ENCODE peak calls at places on chromosome 10, in seven cellular contexts. One of them, this sample, is unnamed.
A peak's percentile ranks its signal among the peaks of the same experiment; 100 is the strongest.

GRCh38 chr10:6050801-6051445 is 11.2 kb downstream of the IL2RA start:
- DNase-seq in tibial nerve: peak; percentile 54
- DNase-seq in CD8-positive, alpha-beta T cell: peak; percentile 86
- DNase-seq in sigmoid colon: peak; percentile 85
- DNase-seq in body of pancreas: peak; percentile 32
- DNase-seq in spleen: peak; percentile 94
- DNase-seq in A549: peak; percentile 33
- DNase-seq in this sample: peak; percentile 72

GRCh38 chr10:113493195-113493594 is 59.7 kb upstream of the HABP2 start:
- DNase-seq in tibial nerve: no peak
- DNase-seq in CD8-positive, alpha-beta T cell: no peak
- DNase-seq in sigmoid colon: no peak
- DNase-seq in body of pancreas: no peak
- DNase-seq in spleen: no peak
- DNase-seq in A549: no peak
- DNase-seq in this sample: no peak

GRCh38 chr10:100046088-100046487 is 35.6 kb downstream of the CPN1 start:
- DNase-seq in tibial nerve: peak; percentile 95
- DNase-seq in CD8-positive, alpha-beta T cell: peak; percentile 83
- DNase-seq in sigmoid colon: peak; percentile 92
- DNase-seq in body of pancreas: peak; percentile 87
- DNase-seq in spleen: peak; percentile 95
- DNase-seq in A549: peak; percentile 86
- DNase-seq in this sample: peak; percentile 87

GRCh38 chr10:108721874-108722273 is 1201.4 kb downstream of the XPNPEP1 start:
- DNase-seq in tibial nerve: no peak
- DNase-seq in CD8-positive, alpha-beta T cell: no peak
- DNase-seq in sigmoid colon: no peak
- DNase-seq in body of pancreas: no peak
- DNase-seq in spleen: no peak
- DNase-seq in A549: no peak
- DNase-seq in this sample: no peak

GRCh38 chr10:10821926-10822325 is 195.7 kb upstream of the CELF2 start:
- DNase-seq in tibial nerve: no peak
- DNase-seq in CD8-positive, alpha-beta T cell: no peak
- DNase-seq in sigmoid colon: no peak
- DNase-seq in body of pancreas: no peak
- DNase-seq in spleen: no peak
- DNase-seq in A549: no peak
- DNase-seq in this sample: no peak

GRCh38 chr10:73991203-73991602 is 6.7 kb upstream of the VCL start:
- DNase-seq in tibial nerve: no peak
- DNase-seq in CD8-positive, alpha-beta T cell: no peak
- DNase-seq in sigmoid colon: no peak
- DNase-seq in body of pancreas: no peak
- DNase-seq in spleen: no peak
- DNase-seq in A549: no peak
- DNase-seq in this sample: no peak

GRCh38 chr10:124225029-124225467 is 131.7 kb upstream of the CHST15 start:
- DNase-seq in tibial nerve: no peak
- DNase-seq in CD8-positive, alpha-beta T cell: no peak
- DNase-seq in sigmoid colon: no peak
- DNase-seq in body of pancreas: no peak
- DNase-seq in spleen: no peak
- DNase-seq in A549: no peak
- DNase-seq in this sample: no peak

GRCh38 chr10:126921162-126921561 is 15.9 kb downstream of the DOCK1 start:
- DNase-seq in tibial nerve: no peak
- DNase-seq in CD8-positive, alpha-beta T cell: no peak
- DNase-seq in sigmoid colon: no peak
- DNase-seq in body of pancreas: no peak
- DNase-seq in spleen: no peak
- DNase-seq in A549: no peak
- DNase-seq in this sample: no peak

GRCh38 chr10:29839826-29840515 is 205.2 kb upstream of the SVIL start:
- DNase-seq in tibial nerve: no peak
- DNase-seq in CD8-positive, alpha-beta T cell: no peak
- DNase-seq in sigmoid colon: peak; percentile 81
- DNase-seq in body of pancreas: peak; percentile 64
- DNase-seq in spleen: no peak
- DNase-seq in A549: no peak
- DNase-seq in this sample: no peak

GRCh38 chr10:22356324-22356873 is 11.1 kb downstream of the SPAG6 start:
- DNase-seq in tibial nerve: no peak
- DNase-seq in CD8-positive, alpha-beta T cell: no peak
- DNase-seq in sigmoid colon: no peak
- DNase-seq in body of pancreas: no peak
- DNase-seq in spleen: no peak
- DNase-seq in A549: no peak
- DNase-seq in this sample: no peak

GRCh38 chr10:48187126-48187525 is 87.4 kb downstream of the FRMPD2 start:
- DNase-seq in tibial nerve: no peak
- DNase-seq in CD8-positive, alpha-beta T cell: no peak
- DNase-seq in sigmoid colon: no peak
- DNase-seq in body of pancreas: no peak
- DNase-seq in spleen: no peak
- DNase-seq in A549: no peak
- DNase-seq in this sample: no peak
- TF ChIP-seq CTCF in tibial nerve: no peak
- TF ChIP-seq CTCF in CD8-positive, alpha-beta T cell: no peak
- TF ChIP-seq CTCF in sigmoid colon: no peak
- TF ChIP-seq CTCF in body of pancreas: no peak
- TF ChIP-seq CTCF in spleen: no peak
- TF ChIP-seq CTCF in A549: no peak
- TF ChIP-seq CTCF in this sample: no peak

GRCh38 chr10:92692085-92692671 is 2.4 kb downstream of the HHEX start:
- DNase-seq in tibial nerve: no peak
- DNase-seq in CD8-positive, alpha-beta T cell: no peak
- DNase-seq in sigmoid colon: no peak
- DNase-seq in body of pancreas: peak; percentile 18
- DNase-seq in spleen: peak; percentile 88
- DNase-seq in A549: no peak
- DNase-seq in this sample: no peak

GRCh38 chr10:92689663-92690210 is at the start of gene HHEX:
- DNase-seq in tibial nerve: no peak
- DNase-seq in CD8-positive, alpha-beta T cell: peak; percentile 28
- DNase-seq in sigmoid colon: peak; percentile 77
- DNase-seq in body of pancreas: peak; percentile 71
- DNase-seq in spleen: peak; percentile 98
- DNase-seq in A549: peak; percentile 78
- DNase-seq in this sample: no peak

GRCh38 chr10:92691591-92692084 is 1.9 kb downstream of the HHEX start:
- DNase-seq in tibial nerve: peak; percentile 33
- DNase-seq in CD8-positive, alpha-beta T cell: peak; percentile 29
- DNase-seq in sigmoid colon: peak; percentile 78
- DNase-seq in body of pancreas: peak; percentile 25
- DNase-seq in spleen: peak; percentile 95
- DNase-seq in A549: no peak
- DNase-seq in this sample: no peak

GRCh38 chr10:92690211-92691041 is 671 bp downstream of the HHEX start:
- DNase-seq in tibial nerve: peak; percentile 27
- DNase-seq in CD8-positive, alpha-beta T cell: peak; percentile 65
- DNase-seq in sigmoid colon: peak; percentile 80
- DNase-seq in body of pancreas: peak; percentile 52
- DNase-seq in spleen: peak; percentile 96
- DNase-seq in A549: peak; percentile 73
- DNase-seq in this sample: peak; percentile 23

DNA sequence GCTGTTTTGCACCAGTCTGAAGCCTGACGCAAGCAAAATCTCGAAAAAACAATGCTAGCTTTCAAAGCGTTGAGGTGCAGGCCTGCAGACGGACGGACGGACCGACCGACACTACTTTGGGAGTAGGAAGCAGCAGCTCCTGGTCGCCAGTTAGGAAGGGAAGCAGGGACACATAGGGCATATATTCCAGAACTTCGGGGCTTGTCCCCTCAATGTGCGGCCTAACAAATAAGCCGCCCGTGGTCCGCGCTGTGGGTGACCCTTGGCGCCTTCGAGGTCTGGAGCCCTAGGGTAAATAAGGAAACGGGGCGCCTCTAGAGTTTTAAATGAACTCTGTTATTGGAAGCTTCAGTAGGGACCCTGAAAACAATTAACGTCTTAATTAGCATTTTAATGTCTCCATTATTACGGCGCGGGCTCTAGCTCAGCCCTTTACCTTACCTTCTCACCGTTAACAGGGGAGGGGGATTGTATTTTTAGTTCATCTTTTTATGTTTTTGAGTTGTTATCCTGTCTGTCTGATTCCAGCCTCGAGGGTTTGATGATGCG is 1.4 kb downstream of the HHEX start:
- DNase-seq in tibial nerve: no peak
- DNase-seq in CD8-positive, alpha-beta T cell: no peak
- DNase-seq in sigmoid colon: peak; percentile 72
- DNase-seq in body of pancreas: peak; percentile 15
- DNase-seq in spleen: peak; percentile 86
- DNase-seq in A549: no peak
- DNase-seq in this sample: no peak
- H3K27ac ChIP-seq in tibial nerve: peak overlapping the region; percentile 85
- H3K27ac ChIP-seq in CD8-positive, alpha-beta T cell: no peak overlapping the region
- H3K27ac ChIP-seq in sigmoid colon: peak overlapping the region; percentile 90
- H3K27ac ChIP-seq in body of pancreas: peak overlapping the region; percentile 87
- H3K27ac ChIP-seq in spleen: peak overlapping the region; percentile 99
- H3K27ac ChIP-seq in A549: peak overlapping the region; percentile 97
- H3K27ac ChIP-seq in this sample: no peak overlapping the region

DNA sequence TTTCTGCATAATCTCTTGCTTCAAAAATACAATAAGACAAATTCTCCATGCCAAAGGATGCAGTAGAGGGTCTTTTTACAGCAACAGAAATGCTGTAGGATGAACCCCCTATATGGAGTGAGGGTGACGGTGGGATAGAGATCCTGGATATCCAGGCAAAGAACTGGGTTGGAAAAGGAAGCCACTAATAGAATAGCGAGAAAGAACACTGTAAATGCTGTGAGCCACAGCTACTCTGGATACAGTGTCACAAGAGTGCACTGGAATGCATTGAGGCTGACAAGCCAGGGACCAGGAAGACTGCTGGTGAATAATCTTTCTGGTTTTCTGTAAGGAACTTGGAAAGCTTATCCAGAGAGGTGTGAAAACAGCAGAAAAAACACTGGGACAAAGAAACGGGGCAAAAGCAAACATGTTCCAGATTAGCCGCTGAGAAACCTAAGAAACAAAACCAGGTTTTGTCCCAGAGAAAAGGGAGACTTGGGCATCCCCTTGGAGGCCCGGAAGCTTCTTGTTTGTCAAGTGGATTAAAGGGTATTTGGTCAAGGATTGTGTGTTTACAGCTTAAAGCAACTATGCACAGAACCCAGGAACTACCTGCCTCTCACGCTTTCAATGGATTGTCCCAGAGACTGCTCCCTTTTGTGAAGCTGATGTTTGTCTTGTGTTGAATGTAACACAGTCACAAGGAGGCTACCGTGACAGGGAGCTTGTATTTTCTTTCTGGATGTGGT is 6.2 kb upstream of the MSMB start:
- DNase-seq in tibial nerve: no peak
- DNase-seq in CD8-positive, alpha-beta T cell: no peak
- DNase-seq in sigmoid colon: no peak
- DNase-seq in body of pancreas: no peak
- DNase-seq in spleen: no peak
- DNase-seq in A549: peak; percentile 34
- DNase-seq in this sample: no peak
- TF ChIP-seq CTCF in tibial nerve: no peak
- TF ChIP-seq CTCF in CD8-positive, alpha-beta T cell: no peak
- TF ChIP-seq CTCF in sigmoid colon: no peak
- TF ChIP-seq CTCF in body of pancreas: no peak
- TF ChIP-seq CTCF in spleen: no peak
- TF ChIP-seq CTCF in A549: no peak
- TF ChIP-seq CTCF in this sample: no peak

GRCh38 chr10:32982293-32982709 is 24.3 kb upstream of the ITGB1 start:
- DNase-seq in tibial nerve: no peak
- DNase-seq in CD8-positive, alpha-beta T cell: no peak
- DNase-seq in sigmoid colon: no peak
- DNase-seq in body of pancreas: no peak
- DNase-seq in spleen: no peak
- DNase-seq in A549: peak; percentile 93
- DNase-seq in this sample: no peak
- H3K27ac ChIP-seq in tibial nerve: peak overlapping the region; percentile 85
- H3K27ac ChIP-seq in CD8-positive, alpha-beta T cell: no peak overlapping the region
- H3K27ac ChIP-seq in sigmoid colon: peak overlapping the region; percentile 93
- H3K27ac ChIP-seq in body of pancreas: peak overlapping the region; percentile 94
- H3K27ac ChIP-seq in spleen: peak overlapping the region; percentile 91
- H3K27ac ChIP-seq in A549: peak overlapping the region; percentile 99
- H3K27ac ChIP-seq in this sample: peak overlapping the region; percentile 32

DNA sequence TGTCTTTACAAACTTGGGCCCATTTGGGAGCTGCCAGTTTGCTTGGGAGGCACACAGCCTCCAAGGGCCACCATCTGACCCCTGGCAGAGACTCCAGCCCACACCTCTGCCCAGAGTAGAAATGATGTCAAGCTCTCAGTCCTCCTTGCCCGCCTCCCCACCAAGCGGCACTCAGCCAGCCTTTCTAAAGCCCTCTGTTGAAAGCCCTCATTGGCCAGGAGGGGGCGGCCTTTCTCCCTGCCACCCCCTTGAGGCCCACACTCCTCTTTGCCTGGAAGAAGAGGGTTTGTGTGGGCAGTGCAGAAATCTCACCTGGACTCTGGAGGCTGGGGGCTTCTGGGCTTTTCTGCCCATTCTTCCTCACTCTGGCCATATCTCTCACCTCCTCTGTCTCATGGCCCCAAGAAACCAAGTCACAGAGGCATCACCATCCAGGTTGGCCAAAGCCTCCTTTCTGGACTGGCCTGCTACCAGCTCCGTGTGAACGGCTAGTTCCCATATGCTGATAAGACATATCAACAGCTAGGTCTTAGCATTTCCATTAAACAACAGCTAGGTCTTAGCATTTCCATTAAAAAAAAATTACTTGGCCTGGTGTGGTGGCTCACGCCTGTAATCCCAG is 36.1 kb downstream of the UBTD1 start:
- DNase-seq in tibial nerve: no peak
- DNase-seq in CD8-positive, alpha-beta T cell: peak; percentile 16
- DNase-seq in sigmoid colon: no peak
- DNase-seq in body of pancreas: no peak
- DNase-seq in spleen: peak; percentile 66
- DNase-seq in A549: peak; percentile 61
- DNase-seq in this sample: no peak
- TF ChIP-seq CTCF in tibial nerve: no peak
- TF ChIP-seq CTCF in CD8-positive, alpha-beta T cell: no peak
- TF ChIP-seq CTCF in sigmoid colon: peak; percentile 12
- TF ChIP-seq CTCF in body of pancreas: no peak
- TF ChIP-seq CTCF in spleen: no peak
- TF ChIP-seq CTCF in A549: peak; percentile 59
- TF ChIP-seq CTCF in this sample: no peak